ENCODE peak calls at places on chromosomes 2 and 18, in ten cellular contexts. D is A549; T is HFFc6; R is transverse colon; J is MCF 10A; U is brain microvascular endothelial cell; W is ascending aorta; E is Panc1; C is AG04449; K is activated CD8-positive, alpha-beta T cell treated with anti-CD3 and anti-CD28 coated beads for 36 hours. H is an unnamed sample.

GRCh38 chr2:70977605-70978205 is 725 bp upstream of the ANKRD53 start:
- DNase-seq in R (peak), D (no peak), E (no peak), W (no peak), U (peak), K (peak), T (peak), J (peak), C (peak), H (no peak)

GRCh38 chr18:72601481-72601880 is 57.3 kb upstream of the CBLN2 start:
- DNase-seq in W (no peak), U (no peak), E (no peak), J (no peak), R (no peak), C (no peak), T (no peak), D (no peak), K (no peak), H (no peak)

GRCh38 chr2:211174631-211175030 is 618.2 kb downstream of the CPS1 start:
- DNase-seq in T (no peak), R (no peak), J (no peak), D (no peak), K (no peak), C (no peak), U (no peak), E (no peak), W (no peak), H (no peak)

GRCh38 chr18:43661570-43661969 is 384.3 kb upstream of the SYT4 start:
- DNase-seq in T (peak), K (peak), U (peak), E (peak), J (peak), C (peak), W (no peak), D (peak), R (no peak), H (no peak)

GRCh38 chr2:201580486-201580885 is 62.8 kb downstream of the TMEM237 start:
- DNase-seq in R (no peak), K (no peak), C (peak), D (peak), J (peak), T (peak), E (no peak), W (no peak), U (peak), H (no peak)

GRCh38 chr2:121501070-121501469 is 29.6 kb upstream of the RNU4ATAC start:
- DNase-seq in U (peak), T (peak), W (no peak), R (no peak), K (no peak), C (peak), D (no peak), J (peak), E (no peak), H (no peak)

GRCh38 chr2:158796606-158797005 is 1.5 kb downstream of the DAPL1 start:
- DNase-seq in J (no peak), D (no peak), U (no peak), C (no peak), W (no peak), K (no peak), T (no peak), R (no peak), E (no peak), H (no peak)

GRCh38 chr18:4453712-4454547 is 1.2 kb downstream of the DLGAP1 start:
- DNase-seq in E (no peak), C (no peak), J (no peak), R (no peak), T (no peak), W (no peak), K (no peak), U (no peak), D (no peak), H (no peak)

GRCh38 chr18:13973061-13973460 is 57.7 kb upstream of the MC2R start:
- DNase-seq in D (no peak), K (no peak), R (no peak), C (no peak), J (no peak), T (no peak), U (no peak), E (no peak), W (no peak), H (no peak)

GRCh38 chr18:12922266-12922665 is 25.5 kb upstream of the SEH1L start:
- DNase-seq in U (no peak), K (no peak), D (no peak), W (no peak), T (no peak), J (no peak), E (no peak), C (no peak), R (no peak), H (no peak)

GRCh38 chr18:24027156-24027555 is 12.6 kb downstream of the TTC39C start:
- DNase-seq in E (no peak), C (peak), W (no peak), T (peak), U (peak), D (no peak), R (peak), K (no peak), J (peak), H (peak)

GRCh38 chr2:192216336-192216735 is 21.6 kb upstream of the TMEFF2 start:
- DNase-seq in E (no peak), U (no peak), W (no peak), R (no peak), K (no peak), D (no peak), T (no peak), J (no peak), C (no peak), H (no peak)

GRCh38 chr2:226839960-226840359 is 4.1 kb downstream of the RHBDD1 start:
- DNase-seq in D (no peak), C (no peak), R (no peak), E (no peak), J (no peak), T (no peak), U (no peak), K (peak), W (no peak), H (no peak)

GRCh38 chr2:54704688-54705605 is 18.5 kb upstream of the EML6 start:
- DNase-seq in E (no peak), J (peak), W (no peak), C (no peak), U (no peak), D (peak), T (peak), R (no peak), K (no peak), H (no peak)

GRCh38 chr2:240134956-240135520 is 1.1 kb downstream of the COPS9 start:
- DNase-seq in T (no peak), C (no peak), E (no peak), R (no peak), J (no peak), K (no peak), W (no peak), D (no peak), U (no peak), H (no peak)

GRCh38 chr2:238790877-238791276 is 57.0 kb upstream of the TWIST2 start:
- DNase-seq in D (no peak), W (no peak), T (peak), J (no peak), U (no peak), R (no peak), K (no peak), E (no peak), C (no peak), H (no peak)

GRCh38 chr2:62489162-62489561 is 16.8 kb downstream of the TMEM17 start:
- DNase-seq in T (peak), E (no peak), K (no peak), C (no peak), J (no peak), W (no peak), U (peak), R (no peak), D (no peak), H (no peak)

GRCh38 chr2:172436889-172437288 is 9.5 kb downstream of the ITGA6 start:
- DNase-seq in W (no peak), K (no peak), C (no peak), U (no peak), R (no peak), J (peak), D (no peak), E (no peak), T (no peak), H (no peak)

DNA sequence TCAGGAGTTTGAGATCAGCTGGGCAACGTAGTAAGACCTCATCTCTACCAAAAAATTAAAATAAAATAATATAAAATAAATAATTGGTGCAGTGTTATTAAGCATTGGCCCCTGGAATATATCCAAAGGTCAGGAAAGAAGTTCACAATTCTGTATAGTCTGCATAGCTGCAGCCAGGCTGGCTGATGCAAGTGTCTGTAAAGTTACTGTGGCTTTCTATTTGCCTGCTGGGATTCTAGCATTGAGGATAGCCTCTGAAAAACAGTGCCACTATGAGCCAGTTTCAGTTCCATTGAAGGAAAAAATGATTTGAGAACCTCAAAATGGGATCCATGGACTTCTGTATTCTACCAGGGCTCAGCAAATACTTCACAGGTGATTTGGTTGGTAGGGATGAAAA is 208.6 kb downstream of the PARD3B start:
- DNase-seq in C (no peak), T (no peak), R (no peak), E (no peak), J (no peak), D (no peak), U (no peak), K (no peak), W (no peak), H (no peak)
- TF ChIP-seq CTCF in C (no peak), T (no peak), R (no peak), E (no peak), J (no peak), D (no peak), U (no peak), K (no peak), W (no peak), H (no peak)

GRCh38 chr18:56000041-56000440 is 412.0 kb upstream of the TCF4 start:
- DNase-seq in D (no peak), C (no peak), W (no peak), U (no peak), K (no peak), T (peak), J (no peak), R (no peak), E (no peak), H (no peak)

GRCh38 chr18:55998071-55998522 is 410.1 kb upstream of the TCF4 start:
- DNase-seq in D (no peak), R (no peak), K (no peak), U (peak), J (no peak), C (peak), E (no peak), T (peak), W (no peak), H (peak)

GRCh38 chr18:55996726-55997125 is 408.7 kb upstream of the TCF4 start:
- DNase-seq in W (no peak), C (no peak), J (no peak), U (no peak), T (no peak), K (no peak), E (no peak), D (no peak), R (no peak), H (no peak)

GRCh38 chr18:55999641-56000040 is 411.6 kb upstream of the TCF4 start:
- DNase-seq in C (no peak), D (no peak), U (no peak), T (no peak), R (no peak), E (no peak), K (no peak), W (no peak), J (no peak), H (no peak)

GRCh38 chr18:55997156-55997561 is 409.2 kb upstream of the TCF4 start:
- DNase-seq in K (no peak), U (no peak), R (no peak), J (peak), T (no peak), W (no peak), C (no peak), E (no peak), D (no peak), H (peak)
- TF ChIP-seq CTCF in K (no peak), U (peak), R (no peak), J (no peak), T (no peak), W (no peak), C (no peak), E (no peak), D (no peak), H (no peak)

GRCh38 chr18:76252880-76253279 is 242.2 kb downstream of the ZNF516 start:
- DNase-seq in T (no peak), R (no peak), C (no peak), U (no peak), W (no peak), K (peak), J (peak), D (peak), E (no peak), H (no peak)
- TF ChIP-seq CTCF in T (peak), R (no peak), C (peak), U (peak), W (no peak), K (peak), J (peak), D (no peak), E (peak), H (no peak)

GRCh38 chr2:142734231-142734630 is 143.2 kb upstream of the KYNU start:
- DNase-seq in U (no peak), T (no peak), D (no peak), E (no peak), J (no peak), C (no peak), W (no peak), R (no peak), K (no peak), H (no peak)
- TF ChIP-seq CTCF in U (no peak), T (peak), D (no peak), E (no peak), J (no peak), C (no peak), W (no peak), R (no peak), K (no peak), H (no peak)

DNA sequence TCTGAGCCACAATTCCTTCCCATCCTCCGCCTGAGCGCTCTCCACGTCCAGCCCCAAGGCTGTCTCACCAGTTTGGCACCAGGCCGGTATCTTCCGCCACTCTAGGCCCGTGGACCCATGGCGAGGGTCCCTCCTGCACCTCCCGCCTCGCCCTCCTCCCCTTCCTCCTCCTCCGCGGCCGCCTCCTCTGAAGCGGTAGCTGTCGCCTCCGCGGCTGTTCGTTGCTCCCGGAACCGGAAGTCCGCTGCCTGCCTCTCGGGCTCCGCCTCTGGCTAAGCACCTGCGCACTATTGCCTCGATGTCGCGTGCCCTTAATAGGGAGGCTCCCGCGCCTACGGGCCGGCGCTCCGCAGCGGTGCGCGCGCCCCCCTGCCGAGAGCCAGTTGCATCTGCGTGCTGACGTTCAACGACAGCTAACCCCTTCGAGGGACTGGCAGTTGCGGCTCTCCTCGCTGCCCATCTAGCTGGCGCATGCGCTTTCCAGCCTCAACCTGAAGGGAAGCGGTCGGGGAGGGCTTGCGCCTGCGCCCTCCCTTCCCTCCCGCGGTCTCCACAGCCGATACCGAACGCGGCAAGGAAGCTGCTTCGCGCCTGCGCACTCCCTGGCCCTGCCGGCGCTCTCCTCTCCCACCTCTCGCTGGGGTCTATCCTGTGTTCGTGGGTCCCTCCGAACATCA is at the start of gene MBD1:
- DNase-seq in T (peak), E (peak), W (peak), J (peak), K (peak), R (peak), D (peak), U (peak), C (peak), H (peak)
- TF ChIP-seq CTCF in T (peak), E (no peak), W (peak), J (no peak), K (no peak), R (peak), D (no peak), U (peak), C (peak), H (peak)

GRCh38 chr18:74476154-74476553 is 19.0 kb upstream of the DIPK1C start:
- DNase-seq in R (no peak), U (peak), T (no peak), J (peak), W (no peak), D (no peak), E (no peak), K (peak), C (no peak), H (no peak)
- TF ChIP-seq CTCF in R (peak), U (peak), T (peak), J (peak), W (no peak), D (peak), E (peak), K (peak), C (peak), H (peak)